ENCODE peak calls at places on chromosomes 6 and 20, in eight cellular contexts. F is iPS DF 19.7; A is RWPE1; S is D341Med; M is stimulated activated effector memory CD8-positive, alpha-beta T cell treated with anti-CD3 and anti-CD28 coated beads, Interleukin-12 subunit alpha, Interleukin-12 subunit beta, amount 100 ng/mL, for 72 hours; Q is mesothelial cell of epicardium; C is NCI-H1694 treated with DMSO at 0.1 percent for 48 hours; N is stimulated activated CD4-positive, alpha-beta T cell treated with anti-CD3 and anti-CD28 coated beads, Interleukin-4, amount 100 ng/mL, for 4 hours. J is an unnamed sample.

GRCh38 chr6:19771753-19772336 is 65.3 kb upstream of the ID4 start:
- DNase-seq in S (no peak), Q (no peak), M (no peak), A (no peak), N (no peak), F (no peak), C (no peak), J (no peak)

GRCh38 chr20:3204124-3204794 is at the start of gene DDRGK1:
- DNase-seq in S (peak; percentile 96), N (peak; percentile 88), A (peak; percentile 94), F (no peak), Q (peak; percentile 94), M (peak; percentile 98), C (peak; percentile 88), J (peak; percentile 91)

GRCh38 chr20:38599410-38599882 is 2.2 kb upstream of the ARHGAP40 start:
- DNase-seq in F (no peak), M (no peak), S (no peak), N (no peak), Q (peak; percentile 49), C (no peak), A (peak; percentile 71), J (no peak)

GRCh38 chr20:61130156-61130555 is 121.9 kb upstream of the CDH4 start:
- DNase-seq in S (no peak), N (no peak), M (no peak), F (no peak), C (no peak), A (no peak), Q (no peak), J (no peak)

GRCh38 chr20:7348253-7348652 is 580.8 kb downstream of the BMP2 start:
- DNase-seq in F (no peak), S (no peak), A (no peak), Q (no peak), M (no peak), C (no peak), N (no peak), J (no peak)

GRCh38 chr6:113375950-113376846 is 480.9 kb upstream of the MARCKS start:
- DNase-seq in M (no peak), Q (no peak), S (no peak), N (no peak), C (no peak), F (no peak), A (no peak), J (no peak)

GRCh38 chr20:56636701-56637100 is 7.6 kb downstream of the TFAP2C start:
- DNase-seq in A (peak; percentile 89), C (no peak), N (no peak), M (no peak), S (no peak), F (no peak), Q (no peak), J (no peak)

GRCh38 chr6:7042056-7042653 is 65.6 kb upstream of the RREB1 start:
- DNase-seq in N (no peak), C (no peak), F (no peak), A (no peak), Q (no peak), S (no peak), M (no peak), J (no peak)

GRCh38 chr6:119215309-119215708 is 134.3 kb downstream of the MAN1A1 start:
- DNase-seq in Q (no peak), A (no peak), C (no peak), F (no peak), N (no peak), M (no peak), S (no peak), J (no peak)

GRCh38 chr6:116410945-116411623 is 40.3 kb downstream of the DSE start:
- DNase-seq in F (no peak), C (no peak), S (no peak), Q (no peak), N (no peak), A (no peak), M (no peak), J (no peak)

J was measured in natural killer cell treated with Interleukin-12 subunit alpha and Interleukin-12 subunit beta and Interleukin-15 and Interleukin-18, amount 100 ng/mL, for 72 hours.